ENCODE peak calls at places on chromosome 15, in ten cellular contexts. R is H9, G is K562, U is heart left ventricle, T is neural progenitor cell, Z is upper lobe of right lung, A is foreskin keratinocyte, C is sigmoid colon, H is PC-3, J is cardiac muscle cell. B is an unnamed sample.
A peak's percentile ranks its signal among the peaks of the same experiment; 100 is the strongest.

GRCh38 chr15:61097852-61098251 is 131.2 kb downstream of the RORA start:
- DNase-seq in R (no peak), G (no peak), U (no peak), T (no peak), Z (no peak), A (no peak), C (no peak), H (no peak), J (no peak), B (no peak)

GRCh38 chr15:61102281-61102680 is 126.8 kb downstream of the RORA start:
- DNase-seq in R (no peak), G (no peak), U (no peak), T (no peak), Z (no peak), A (no peak), C (no peak), H (no peak), J (no peak), B (no peak)

GRCh38 chr15:41983621-41984571 is 11.5 kb upstream of the EHD4 start:
- DNase-seq in R (no peak), G (no peak), U (no peak), T (no peak), Z (no peak), A (no peak), C (peak; percentile 57), H (no peak), J (no peak), B (peak; percentile 62)

GRCh38 chr15:81779181-81779580 is 266.6 kb downstream of the MEX3B start:
- DNase-seq in R (no peak), G (no peak), U (no peak), T (no peak), Z (no peak), A (no peak), C (no peak), H (no peak), J (no peak), B (no peak)

GRCh38 chr15:57322602-57323250 is 53.6 kb upstream of the CGNL1 start:
- DNase-seq in R (no peak), G (no peak), U (no peak), T (no peak), Z (no peak), A (no peak), C (no peak), H (no peak), J (no peak), B (no peak)

GRCh38 chr15:73346735-73347312 is 21.9 kb downstream of the HCN4 start:
- DNase-seq in R (peak; percentile 81), G (peak; percentile 61), U (peak; percentile 75), T (peak; percentile 90), Z (peak; percentile 85), A (peak; percentile 20), C (no peak), H (peak; percentile 73), J (peak; percentile 92), B (no peak)

GRCh38 chr15:65766422-65767263 is 25.4 kb downstream of the DENND4A start:
- DNase-seq in R (no peak), G (no peak), U (no peak), T (no peak), Z (no peak), A (no peak), C (no peak), H (peak; percentile 52), J (no peak), B (no peak)

GRCh38 chr15:97672586-97672985 is 287.9 kb upstream of the ARRDC4 start:
- DNase-seq in R (no peak), G (no peak), U (no peak), T (no peak), Z (no peak), A (no peak), C (no peak), H (no peak), J (no peak), B (no peak)

GRCh38 chr15:75577401-75578205 is 1.5 kb downstream of the PTPN9 start:
- DNase-seq in R (no peak), G (no peak), U (no peak), T (no peak), Z (no peak), A (no peak), C (peak; percentile 66), H (peak; percentile 14), J (no peak), B (no peak)

GRCh38 chr15:41932939-41933725 is 39.2 kb downstream of the EHD4 start:
- DNase-seq in R (peak; percentile 23), G (no peak), U (no peak), T (no peak), Z (peak; percentile 21), A (no peak), C (no peak), H (no peak), J (no peak), B (peak; percentile 49)

DNA sequence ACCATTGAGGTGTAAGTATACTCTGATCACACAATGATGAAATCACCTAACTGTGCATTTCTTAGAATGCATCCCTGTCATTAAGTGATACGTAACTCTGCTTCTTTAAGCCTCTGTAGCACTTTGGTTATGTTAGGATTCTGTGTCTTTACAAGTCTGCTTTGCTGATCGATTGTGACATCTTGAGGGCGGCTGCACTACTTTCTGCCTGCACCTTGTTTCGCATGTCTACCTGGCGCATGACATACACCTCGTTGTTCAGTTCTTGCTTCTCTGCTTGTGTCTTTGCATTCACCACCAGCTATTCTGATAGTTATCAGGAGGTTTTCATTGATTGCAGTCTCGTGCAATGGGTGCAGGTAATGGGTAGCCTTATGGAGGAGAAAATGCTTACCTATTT is 32.7 kb downstream of the IGF1R start:
- DNase-seq in R (no peak), G (no peak), U (no peak), T (no peak), Z (no peak), A (no peak), C (no peak), H (no peak), J (no peak), B (no peak)
- TF ChIP-seq CTCF in R (no peak), G (no peak), U (no peak), T (no peak), Z (no peak), A (no peak), C (no peak), H (no peak), J (no peak), B (no peak)

DNA sequence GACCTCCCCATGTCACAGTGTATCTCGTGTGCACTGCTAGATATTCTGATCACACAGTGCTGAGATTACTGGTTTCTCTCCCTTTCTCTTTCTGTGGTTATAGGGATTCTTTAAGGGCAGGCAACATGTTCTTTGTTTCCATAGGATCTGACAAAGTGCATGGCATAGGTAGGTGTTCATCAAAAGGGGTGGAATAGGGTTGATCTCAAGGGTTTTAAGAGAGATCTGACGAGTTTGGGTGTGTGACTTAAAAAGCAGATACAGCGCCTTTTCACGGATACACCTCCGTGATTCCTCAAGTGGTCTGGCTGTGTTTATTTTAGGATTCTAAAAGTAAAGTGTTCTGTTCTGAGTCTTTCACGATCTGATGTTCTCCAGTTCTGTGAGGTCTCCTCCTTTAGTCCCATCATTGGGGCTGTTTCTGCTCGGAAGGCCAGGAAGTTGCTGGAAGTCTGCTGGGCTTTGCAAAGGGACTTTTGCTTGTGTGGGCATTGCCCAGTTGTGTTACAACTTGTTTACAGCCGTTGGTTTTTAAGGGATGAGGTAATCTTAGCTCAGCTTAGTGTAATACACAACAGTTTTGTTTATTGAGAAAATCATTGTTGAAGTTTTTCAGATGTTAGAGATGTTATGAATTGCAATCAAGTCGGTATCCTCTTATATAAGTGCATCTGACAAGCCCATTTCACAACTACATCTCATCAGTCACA is 34.8 kb downstream of the IGF1R start:
- DNase-seq in R (no peak), G (no peak), U (no peak), T (no peak), Z (no peak), A (peak; percentile 89), C (no peak), H (no peak), J (no peak), B (no peak)
- H3K4me1 ChIP-seq in R (peaks cover 25% of the 10 kb centered on the region), G (no peaks in the 10 kb centered on the region), U (peaks cover 67% of the 10 kb centered on the region), T (peaks cover 23% of the 10 kb centered on the region), Z (peaks cover 23% of the 10 kb centered on the region), A (peaks cover 22% of the 10 kb centered on the region), C (peaks cover 81% of the 10 kb centered on the region), H (peaks cover 11% of the 10 kb centered on the region), J (peaks cover 22% of the 10 kb centered on the region), B (peaks cover 35% of the 10 kb centered on the region)

GRCh38 chr15:68053997-68054657 is at the start of gene PIAS1:
- DNase-seq in R (peak; percentile 96), G (peak; percentile 96), U (peak; percentile 97), T (peak; percentile 98), Z (peak; percentile 98), A (peak; percentile 81), C (peak; percentile 97), H (peak; percentile 86), J (peak; percentile 96), B (peak; percentile 97)
- TF ChIP-seq CTCF in R (peak; percentile 15), G (no peak), U (peak; percentile 16), T (no peak), Z (peak; percentile 10), A (no peak), C (no peak), H (no peak), J (no peak), B (no peak)

DNA sequence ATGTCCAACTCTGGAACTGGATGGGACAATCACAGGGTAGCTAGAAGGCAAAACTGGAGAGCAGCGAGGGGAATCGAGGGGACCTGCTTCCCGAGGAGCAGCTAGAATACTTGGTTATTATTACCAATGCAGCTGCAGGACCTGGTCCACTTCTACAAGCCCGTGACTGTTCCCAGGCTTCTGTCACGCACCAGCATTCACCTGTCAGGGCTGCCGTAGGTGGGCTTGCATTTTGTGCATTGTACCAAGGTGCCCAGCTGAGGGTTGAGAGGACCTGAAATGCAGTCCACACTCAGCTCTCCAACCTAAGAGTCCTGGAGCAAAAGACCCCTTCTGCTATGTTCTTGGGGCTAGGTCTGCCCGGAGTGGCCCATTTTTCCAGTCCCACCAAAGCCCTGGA is 2.3 kb downstream of the SEMA4B start:
- DNase-seq in R (no peak), G (no peak), U (no peak), T (no peak), Z (no peak), A (no peak), C (no peak), H (no peak), J (no peak), B (no peak)
- H3K4me1 ChIP-seq in R (peaks cover 6% of the 10 kb centered on the region), G (peaks cover 27% of the 10 kb centered on the region), U (peaks cover 50% of the 10 kb centered on the region), T (peaks cover 11% of the 10 kb centered on the region), Z (peaks cover 17% of the 10 kb centered on the region), A (peaks cover 2% of the 10 kb centered on the region), C (peaks cover 54% of the 10 kb centered on the region), H (peaks cover 39% of the 10 kb centered on the region), J (peaks cover 20% of the 10 kb centered on the region), B (peaks cover 43% of the 10 kb centered on the region)

DNA sequence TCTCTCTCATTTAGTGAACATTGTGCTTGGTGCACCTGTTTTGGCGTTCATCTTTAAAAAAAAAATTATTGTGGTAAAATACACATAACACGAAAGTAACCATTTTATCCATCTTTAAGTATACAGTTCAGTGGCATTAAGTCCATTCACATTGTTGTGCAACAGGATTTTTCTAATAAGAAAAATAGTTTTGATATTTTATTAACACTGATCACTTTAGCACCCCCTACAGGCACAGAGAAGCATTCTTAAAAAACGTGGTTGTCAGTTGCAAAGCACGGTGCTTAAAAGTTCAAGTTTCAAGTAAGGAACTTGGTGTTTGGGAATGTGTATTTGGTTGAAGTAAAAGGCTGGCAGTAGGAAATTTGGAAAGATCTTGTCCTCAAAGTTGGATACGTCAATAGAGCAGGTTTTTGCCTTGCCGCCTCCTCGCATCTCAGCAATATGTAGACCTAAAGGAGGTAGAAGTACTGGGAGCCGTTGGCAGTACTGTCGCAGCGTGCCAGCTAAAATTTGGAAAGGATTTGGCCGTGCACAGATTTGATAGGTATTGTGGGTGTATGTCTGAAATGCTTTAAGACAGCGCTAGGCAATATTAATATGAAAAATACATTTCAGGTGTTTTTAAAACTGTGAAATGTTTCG is 110.4 kb downstream of the LRRC28 start:
- DNase-seq in R (no peak), G (peak; percentile 22), U (no peak), T (peak; percentile 33), Z (no peak), A (peak; percentile 11), C (no peak), H (peak; percentile 51), J (peak; percentile 20), B (no peak)
- TF ChIP-seq CTCF in R (peak; percentile 80), G (peak; percentile 19), U (peak; percentile 51), T (peak; percentile 78), Z (peak; percentile 38), A (peak; percentile 71), C (no peak), H (peak; percentile 74), J (peak; percentile 50), B (peak; percentile 93)